ENCODE peak calls at places on chromosomes 5 and 9, in seven cellular contexts. A is stromal cell of bone marrow; N is SHP77; Y is GM20000; R is stimulated activated CD4-positive, alpha-beta T cell treated with anti-CD3 and anti-CD28 coated beads, Interleukin-12 subunit alpha, Interleukin-12 subunit beta, amount 100 ng/mL, for 4 hours; K is SK-MEL-5; D is stimulated activated CD8-positive, alpha-beta memory T cell treated with anti-CD3 and anti-CD28 coated beads, Interleukin-4, amount 100 ng/mL, for 4 hours. C is an unnamed sample.

GRCh38 chr5:143557061-143557818 is 153.8 kb upstream of the NR3C1 start:
- DNase-seq in A (peak), N (no peak), Y (peak), R (no peak), K (no peak), D (no peak), C (no peak)

GRCh38 chr9:136596630-136597031 is 50.8 kb upstream of the NOTCH1 start:
- DNase-seq in A (no peak), N (no peak), Y (no peak), R (no peak), K (peak), D (no peak), C (peak)

GRCh38 chr5:167945542-167946384 is 345.7 kb upstream of the WWC1 start:
- DNase-seq in A (no peak), N (no peak), Y (no peak), R (no peak), K (no peak), D (no peak), C (no peak)

GRCh38 chr9:135419106-135419505 is 60.5 kb upstream of the PPP1R26 start:
- DNase-seq in A (no peak), N (no peak), Y (no peak), R (no peak), K (no peak), D (no peak), C (no peak)

GRCh38 chr9:75378036-75378435 is 289.7 kb downstream of the OSTF1 start:
- DNase-seq in A (peak), N (peak), Y (no peak), R (no peak), K (peak), D (no peak), C (peak)

GRCh38 chr9:131635285-131635684 is 90.0 kb downstream of the PRRT1B start:
- DNase-seq in A (peak), N (peak), Y (peak), R (peak), K (peak), D (peak), C (peak)

GRCh38 chr9:33868430-33869000 is 51.6 kb downstream of the UBE2R2 start:
- DNase-seq in A (peak), N (no peak), Y (no peak), R (no peak), K (no peak), D (no peak), C (no peak)

GRCh38 chr9:133786371-133786753 is 48.2 kb upstream of the SARDH start:
- DNase-seq in A (no peak), N (no peak), Y (peak), R (no peak), K (no peak), D (no peak), C (no peak)

GRCh38 chr5:159866093-159866492 is 50.2 kb upstream of the ADRA1B start:
- DNase-seq in A (no peak), N (no peak), Y (no peak), R (no peak), K (no peak), D (no peak), C (no peak)

GRCh38 chr9:7210854-7211637 is 453.3 kb downstream of the KDM4C start:
- DNase-seq in A (no peak), N (no peak), Y (no peak), R (no peak), K (no peak), D (no peak), C (no peak)

GRCh38 chr9:106657951-106658350 is 205.0 kb upstream of the ZNF462 start:
- DNase-seq in A (no peak), N (no peak), Y (no peak), R (no peak), K (no peak), D (no peak), C (no peak)

GRCh38 chr5:180433029-180433416 is 61.2 kb upstream of the CNOT6 start:
- DNase-seq in A (no peak), N (no peak), Y (no peak), R (no peak), K (no peak), D (no peak), C (no peak)

GRCh38 chr9:72065076-72065475 is 4.7 kb upstream of the C9orf57 start:
- DNase-seq in A (no peak), N (no peak), Y (no peak), R (no peak), K (no peak), D (no peak), C (no peak)

GRCh38 chr9:136394312-136395305 is 5.4 kb downstream of the SNAPC4 start:
- DNase-seq in A (peak), N (no peak), Y (no peak), R (no peak), K (no peak), D (no peak), C (no peak)

C was measured in mucosa of descending colon.